ENCODE peak calls at places on chromosomes 13 and 19, in nine cellular contexts. One of them, this sample, is unnamed.

GRCh38 chr13:65855276-65855675 is 1374.9 kb downstream of the PCDH9 start:
- DNase-seq in ACHN: no peak
- DNase-seq in B cell: no peak
- DNase-seq in neural crest cell: no peak
- DNase-seq in anterior cingulate cortex: no peak
- DNase-seq in mucosa of descending colon: no peak
- DNase-seq in heart left ventricle: no peak
- DNase-seq in activated naive CD4-positive, alpha-beta T cell: no peak
- DNase-seq in IMR-90: peak
- DNase-seq in this sample: no peak

GRCh38 chr19:53576941-53577653 is 39.2 kb downstream of the ZNF331 start:
- DNase-seq in heart left ventricle: no peak
- DNase-seq in ACHN: no peak
- DNase-seq in IMR-90: no peak
- DNase-seq in anterior cingulate cortex: no peak
- DNase-seq in mucosa of descending colon: no peak
- DNase-seq in activated naive CD4-positive, alpha-beta T cell: no peak
- DNase-seq in neural crest cell: no peak
- DNase-seq in B cell: peak
- DNase-seq in this sample: no peak

GRCh38 chr19:20271215-20271926 is 104.4 kb downstream of the ZNF486 start:
- DNase-seq in activated naive CD4-positive, alpha-beta T cell: no peak
- DNase-seq in B cell: no peak
- DNase-seq in heart left ventricle: no peak
- DNase-seq in neural crest cell: no peak
- DNase-seq in mucosa of descending colon: no peak
- DNase-seq in anterior cingulate cortex: no peak
- DNase-seq in IMR-90: no peak
- DNase-seq in ACHN: no peak
- DNase-seq in this sample: no peak

GRCh38 chr13:51323824-51324511 is 15.5 kb upstream of the SERPINE3 start:
- DNase-seq in B cell: no peak
- DNase-seq in heart left ventricle: no peak
- DNase-seq in ACHN: no peak
- DNase-seq in mucosa of descending colon: no peak
- DNase-seq in anterior cingulate cortex: no peak
- DNase-seq in activated naive CD4-positive, alpha-beta T cell: no peak
- DNase-seq in IMR-90: no peak
- DNase-seq in neural crest cell: no peak
- DNase-seq in this sample: no peak

GRCh38 chr13:40233731-40234195 is 432.7 kb downstream of the FOXO1 start:
- DNase-seq in heart left ventricle: peak
- DNase-seq in mucosa of descending colon: no peak
- DNase-seq in neural crest cell: no peak
- DNase-seq in anterior cingulate cortex: no peak
- DNase-seq in activated naive CD4-positive, alpha-beta T cell: no peak
- DNase-seq in IMR-90: no peak
- DNase-seq in B cell: no peak
- DNase-seq in ACHN: no peak
- DNase-seq in this sample: no peak

GRCh38 chr19:4508698-4509097 is 9.6 kb downstream of the PLIN4 start:
- DNase-seq in ACHN: no peak
- DNase-seq in B cell: no peak
- DNase-seq in activated naive CD4-positive, alpha-beta T cell: no peak
- DNase-seq in IMR-90: no peak
- DNase-seq in mucosa of descending colon: no peak
- DNase-seq in neural crest cell: no peak
- DNase-seq in anterior cingulate cortex: no peak
- DNase-seq in heart left ventricle: no peak
- DNase-seq in this sample: no peak

GRCh38 chr19:55041627-55042343 is 3.7 kb upstream of the GP6 start:
- DNase-seq in ACHN: no peak
- DNase-seq in activated naive CD4-positive, alpha-beta T cell: no peak
- DNase-seq in IMR-90: no peak
- DNase-seq in heart left ventricle: no peak
- DNase-seq in mucosa of descending colon: no peak
- DNase-seq in B cell: no peak
- DNase-seq in anterior cingulate cortex: no peak
- DNase-seq in neural crest cell: no peak
- DNase-seq in this sample: no peak

GRCh38 chr19:13102666-13103584 is at the start of gene LYL1:
- DNase-seq in anterior cingulate cortex: peak
- DNase-seq in mucosa of descending colon: peak
- DNase-seq in B cell: peak
- DNase-seq in activated naive CD4-positive, alpha-beta T cell: no peak
- DNase-seq in ACHN: no peak
- DNase-seq in IMR-90: no peak
- DNase-seq in heart left ventricle: peak
- DNase-seq in neural crest cell: no peak
- DNase-seq in this sample: no peak

GRCh38 chr19:55460670-55461258 is 678 bp downstream of the ISOC2 start:
- DNase-seq in heart left ventricle: peak
- DNase-seq in mucosa of descending colon: peak
- DNase-seq in neural crest cell: peak
- DNase-seq in ACHN: peak
- DNase-seq in IMR-90: peak
- DNase-seq in activated naive CD4-positive, alpha-beta T cell: no peak
- DNase-seq in anterior cingulate cortex: no peak
- DNase-seq in B cell: peak
- DNase-seq in this sample: peak

GRCh38 chr13:29918845-29919244 is 68.4 kb upstream of the UBL3 start:
- DNase-seq in ACHN: no peak
- DNase-seq in IMR-90: peak
- DNase-seq in activated naive CD4-positive, alpha-beta T cell: no peak
- DNase-seq in mucosa of descending colon: no peak
- DNase-seq in B cell: no peak
- DNase-seq in neural crest cell: no peak
- DNase-seq in heart left ventricle: no peak
- DNase-seq in anterior cingulate cortex: no peak
- DNase-seq in this sample: peak

GRCh38 chr13:39349391-39349790 is 253.6 kb downstream of the LHFPL6 start:
- DNase-seq in ACHN: no peak
- DNase-seq in neural crest cell: no peak
- DNase-seq in activated naive CD4-positive, alpha-beta T cell: no peak
- DNase-seq in anterior cingulate cortex: no peak
- DNase-seq in heart left ventricle: no peak
- DNase-seq in mucosa of descending colon: no peak
- DNase-seq in B cell: no peak
- DNase-seq in IMR-90: no peak
- DNase-seq in this sample: no peak

GRCh38 chr19:39054091-39054470 is 21.7 kb upstream of the FBXO27 start:
- DNase-seq in activated naive CD4-positive, alpha-beta T cell: no peak
- DNase-seq in ACHN: no peak
- DNase-seq in heart left ventricle: no peak
- DNase-seq in B cell: no peak
- DNase-seq in mucosa of descending colon: no peak
- DNase-seq in neural crest cell: no peak
- DNase-seq in anterior cingulate cortex: no peak
- DNase-seq in IMR-90: no peak
- DNase-seq in this sample: no peak

GRCh38 chr19:2540646-2541454 is 64.9 kb downstream of the GADD45B start:
- DNase-seq in neural crest cell: peak
- DNase-seq in IMR-90: peak
- DNase-seq in ACHN: peak
- DNase-seq in activated naive CD4-positive, alpha-beta T cell: no peak
- DNase-seq in mucosa of descending colon: peak
- DNase-seq in anterior cingulate cortex: no peak
- DNase-seq in heart left ventricle: peak
- DNase-seq in B cell: no peak
- DNase-seq in this sample: peak

GRCh38 chr13:43475135-43475534 is 311.6 kb downstream of the ENOX1 start:
- DNase-seq in heart left ventricle: no peak
- DNase-seq in activated naive CD4-positive, alpha-beta T cell: no peak
- DNase-seq in IMR-90: no peak
- DNase-seq in neural crest cell: no peak
- DNase-seq in ACHN: no peak
- DNase-seq in mucosa of descending colon: no peak
- DNase-seq in B cell: no peak
- DNase-seq in anterior cingulate cortex: no peak
- DNase-seq in this sample: peak

GRCh38 chr13:51632643-51633357 is 48.5 kb downstream of the WDFY2 start:
- DNase-seq in heart left ventricle: no peak
- DNase-seq in mucosa of descending colon: no peak
- DNase-seq in ACHN: no peak
- DNase-seq in neural crest cell: peak
- DNase-seq in B cell: no peak
- DNase-seq in anterior cingulate cortex: peak
- DNase-seq in activated naive CD4-positive, alpha-beta T cell: no peak
- DNase-seq in IMR-90: no peak
- DNase-seq in this sample: no peak

GRCh38 chr13:84481958-84482357 is 599.7 kb upstream of the SLITRK1 start:
- DNase-seq in mucosa of descending colon: no peak
- DNase-seq in ACHN: no peak
- DNase-seq in activated naive CD4-positive, alpha-beta T cell: no peak
- DNase-seq in neural crest cell: no peak
- DNase-seq in heart left ventricle: no peak
- DNase-seq in B cell: no peak
- DNase-seq in anterior cingulate cortex: no peak
- DNase-seq in IMR-90: peak
- DNase-seq in this sample: peak

GRCh38 chr19:23116802-23117571 is at the start of gene ZNF730:
- DNase-seq in activated naive CD4-positive, alpha-beta T cell: peak
- DNase-seq in anterior cingulate cortex: peak
- DNase-seq in mucosa of descending colon: peak
- DNase-seq in ACHN: no peak
- DNase-seq in neural crest cell: peak
- DNase-seq in heart left ventricle: peak
- DNase-seq in B cell: peak
- DNase-seq in IMR-90: peak
- DNase-seq in this sample: peak

GRCh38 chr13:35470671-35471465 is 5.6 kb downstream of the MAB21L1 start:
- DNase-seq in activated naive CD4-positive, alpha-beta T cell: no peak
- DNase-seq in B cell: peak
- DNase-seq in IMR-90: peak
- DNase-seq in anterior cingulate cortex: peak
- DNase-seq in neural crest cell: peak
- DNase-seq in heart left ventricle: peak
- DNase-seq in ACHN: no peak
- DNase-seq in mucosa of descending colon: peak
- DNase-seq in this sample: peak

GRCh38 chr13:52414963-52415362 is 9.0 kb upstream of the THSD1 start:
- DNase-seq in anterior cingulate cortex: no peak
- DNase-seq in activated naive CD4-positive, alpha-beta T cell: no peak
- DNase-seq in mucosa of descending colon: no peak
- DNase-seq in B cell: no peak
- DNase-seq in IMR-90: peak
- DNase-seq in ACHN: peak
- DNase-seq in neural crest cell: no peak
- DNase-seq in heart left ventricle: no peak
- DNase-seq in this sample: peak

GRCh38 chr13:76991432-76991795 is 467 bp upstream of the CLN5 start:
- DNase-seq in anterior cingulate cortex: no peak
- DNase-seq in heart left ventricle: peak
- DNase-seq in B cell: peak
- DNase-seq in mucosa of descending colon: peak
- DNase-seq in neural crest cell: no peak
- DNase-seq in IMR-90: no peak
- DNase-seq in activated naive CD4-positive, alpha-beta T cell: peak
- DNase-seq in ACHN: no peak
- DNase-seq in this sample: no peak

GRCh38 chr13:50378513-50378970 is 363.3 kb downstream of the KCNRG start:
- DNase-seq in anterior cingulate cortex: no peak
- DNase-seq in mucosa of descending colon: no peak
- DNase-seq in ACHN: no peak
- DNase-seq in heart left ventricle: no peak
- DNase-seq in neural crest cell: no peak
- DNase-seq in IMR-90: no peak
- DNase-seq in B cell: no peak
- DNase-seq in activated naive CD4-positive, alpha-beta T cell: no peak
- DNase-seq in this sample: no peak

GRCh38 chr13:100443278-100443997 is 145.2 kb downstream of the GGACT start:
- DNase-seq in activated naive CD4-positive, alpha-beta T cell: no peak
- DNase-seq in mucosa of descending colon: no peak
- DNase-seq in anterior cingulate cortex: no peak
- DNase-seq in B cell: no peak
- DNase-seq in neural crest cell: no peak
- DNase-seq in IMR-90: no peak
- DNase-seq in heart left ventricle: no peak
- DNase-seq in ACHN: no peak
- DNase-seq in this sample: no peak

GRCh38 chr19:56603829-56604228 is 8.7 kb downstream of the ZNF71 start:
- DNase-seq in heart left ventricle: peak
- DNase-seq in mucosa of descending colon: no peak
- DNase-seq in activated naive CD4-positive, alpha-beta T cell: no peak
- DNase-seq in neural crest cell: no peak
- DNase-seq in anterior cingulate cortex: peak
- DNase-seq in B cell: no peak
- DNase-seq in ACHN: no peak
- DNase-seq in IMR-90: peak
- DNase-seq in this sample: no peak

GRCh38 chr19:33022472-33023116 is 42.1 kb downstream of the RHPN2 start:
- DNase-seq in anterior cingulate cortex: no peak
- DNase-seq in IMR-90: no peak
- DNase-seq in activated naive CD4-positive, alpha-beta T cell: no peak
- DNase-seq in B cell: no peak
- DNase-seq in mucosa of descending colon: no peak
- DNase-seq in ACHN: no peak
- DNase-seq in neural crest cell: no peak
- DNase-seq in heart left ventricle: no peak
- DNase-seq in this sample: no peak

This sample was measured in AG10803.